ENCODE peak calls at places on chromosomes 16 and 17, in four cellular contexts. Y is H9, S is GM13976, W is endothelial cell. J is an unnamed sample.

GRCh38 chr17:73230088-73230487 is 31.6 kb downstream of the CPSF4L start:
- DNase-seq in Y (no peak), S (no peak), W (no peak), J (no peak)

GRCh38 chr17:19304209-19304608 is 58.3 kb downstream of the B9D1 start:
- DNase-seq in W (peak), Y (no peak), S (no peak), J (no peak)

GRCh38 chr17:77804796-77805426 is 153.6 kb upstream of the TNRC6C start:
- DNase-seq in W (no peak), S (no peak), Y (no peak), J (no peak)

GRCh38 chr17:34242553-34242952 is 12.5 kb upstream of the CCL2 start:
- DNase-seq in Y (no peak), S (no peak), W (no peak), J (no peak)

GRCh38 chr16:30185141-30185682 is 1.8 kb downstream of the CORO1A start:
- DNase-seq in S (peak), Y (no peak), W (no peak), J (peak)

GRCh38 chr17:41917192-41917591 is 1.6 kb downstream of the ACLY start:
- DNase-seq in S (no peak), Y (no peak), W (no peak), J (no peak)

GRCh38 chr17:73165616-73166404 is 1.0 kb downstream of the SSTR2 start:
- DNase-seq in S (peak), Y (peak), W (peak), J (peak)

GRCh38 chr16:726438-727290 is at the start of the genes CCDC78 and HAGHL:
- DNase-seq in W (no peak), Y (peak), S (peak), J (peak)

GRCh38 chr17:64230551-64231408 is 32.3 kb downstream of the TEX2 start:
- DNase-seq in S (no peak), W (no peak), Y (no peak), J (no peak)

GRCh38 chr16:49456763-49457162 is 83.2 kb downstream of the C16orf78 start:
- DNase-seq in S (no peak), Y (peak), W (no peak), J (no peak)

GRCh38 chr17:39979865-39980401 is 674 bp upstream of the PSMD3 start:
- DNase-seq in S (no peak), W (peak), Y (peak), J (peak)

GRCh38 chr17:77273397-77274136 is 132.8 kb downstream of the SEC14L1 start:
- DNase-seq in S (no peak), W (no peak), Y (peak), J (no peak)

GRCh38 chr16:71746442-71747046 is 22.0 kb upstream of the PHLPP2 start:
- DNase-seq in Y (no peak), W (no peak), S (peak), J (no peak)

GRCh38 chr17:4485676-4486646 is 12.7 kb upstream of the SPNS2 start:
- DNase-seq in Y (no peak), W (no peak), S (no peak), J (no peak)

GRCh38 chr17:2949469-2950044 is 113.8 kb downstream of the OR1D5 start:
- DNase-seq in W (no peak), S (no peak), Y (peak), J (no peak)

GRCh38 chr16:83723244-83723643 is 84.5 kb upstream of the HSBP1 start:
- DNase-seq in Y (no peak), W (no peak), S (no peak), J (no peak)

GRCh38 chr17:6070280-6070894 is at the start of gene WSCD1:
- DNase-seq in W (peak), S (peak), Y (no peak), J (peak)

GRCh38 chr16:24838554-24839266 is 7.1 kb upstream of the SLC5A11 start:
- DNase-seq in W (no peak), S (no peak), Y (no peak), J (no peak)

DNA sequence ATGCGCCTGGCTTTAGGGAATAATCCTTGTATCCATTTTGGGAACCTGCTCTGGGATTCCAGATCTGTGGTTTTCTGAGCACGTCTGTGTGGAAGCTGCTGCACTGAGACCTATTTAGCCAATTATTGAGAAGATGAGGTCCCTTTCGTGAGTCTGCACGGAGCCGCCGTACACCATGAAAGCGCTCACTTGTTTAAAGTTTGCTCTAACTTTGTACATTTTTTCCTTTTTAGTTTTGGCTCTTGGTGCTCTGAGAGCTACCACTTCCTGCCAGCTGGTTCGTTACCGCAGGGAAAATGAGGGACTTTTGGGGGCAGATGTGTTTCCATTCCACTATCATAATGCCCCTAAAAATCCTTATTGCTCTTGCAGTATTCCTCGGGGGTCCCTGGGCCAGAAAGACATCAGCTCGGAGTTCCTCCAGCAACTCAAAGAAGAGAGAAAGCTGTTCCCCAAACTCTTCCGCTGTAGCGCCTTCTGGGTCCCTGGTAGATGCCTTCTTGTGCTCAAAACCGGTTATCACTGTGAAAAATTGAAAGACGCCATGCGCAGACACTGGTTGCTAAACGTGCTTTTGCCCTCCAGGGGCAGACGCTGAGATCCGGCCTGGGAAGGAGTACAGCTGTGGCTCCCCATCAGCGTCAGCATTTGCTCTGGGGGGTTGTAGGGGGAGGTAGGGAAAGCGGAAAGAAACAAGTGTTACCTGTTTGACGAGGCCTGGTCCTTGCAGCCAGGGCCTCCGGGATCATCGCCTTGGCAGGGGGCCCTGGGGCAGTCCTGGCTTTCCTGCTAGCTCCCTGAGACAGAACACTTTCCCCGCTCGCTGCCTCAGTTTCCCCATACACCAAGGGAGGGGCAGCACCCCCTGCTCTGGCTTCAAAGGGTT is 238.1 kb downstream of the MRTFB start:
- DNase-seq in S (no peak), W (no peak), Y (peak), J (no peak)
- TF ChIP-seq CTCF in S (no peak), W (no peak), Y (peak), J (no peak)

GRCh38 chr16:66190411-66190810 is 176.1 kb upstream of the CDH5 start:
- DNase-seq in W (no peak), S (no peak), Y (no peak), J (no peak)
- TF ChIP-seq CTCF in W (no peak), S (no peak), Y (no peak), J (no peak)

GRCh38 chr16:7086842-7087616 is 245.6 kb upstream of the RBFOX1 start:
- DNase-seq in S (no peak), Y (peak), W (peak), J (peak)
- TF ChIP-seq CTCF in S (no peak), Y (peak), W (no peak), J (peak)

GRCh38 chr17:33028778-33029177 is 37.1 kb downstream of the SPACA3 start:
- DNase-seq in W (no peak), S (no peak), Y (no peak), J (no peak)
- TF ChIP-seq CTCF in W (no peak), S (no peak), Y (no peak), J (no peak)

GRCh38 chr16:27778926-27779570 is 229.1 kb downstream of the KATNIP start:
- DNase-seq in S (no peak), W (no peak), Y (no peak), J (no peak)

GRCh38 chr16:27778171-27778925 is 228.4 kb downstream of the KATNIP start:
- DNase-seq in S (no peak), Y (no peak), W (no peak), J (no peak)

GRCh38 chr16:27780468-27781194 is 230.7 kb downstream of the KATNIP start:
- DNase-seq in Y (no peak), W (no peak), S (no peak), J (no peak)

GRCh38 chr16:27781195-27781524 is 231.2 kb downstream of the KATNIP start:
- DNase-seq in Y (no peak), W (no peak), S (no peak), J (no peak)

GRCh38 chr16:27779719-27780161 is 229.8 kb downstream of the KATNIP start:
- DNase-seq in W (peak), Y (peak), S (no peak), J (peak)
- TF ChIP-seq CTCF in W (peak), Y (peak), S (no peak), J (peak)

J was measured in nephron progenitor cell.